ENCODE peak calls at places on chromosomes 12 and 14, in eight cellular contexts. E, U, J, Y, X, Q, H and W are unnamed samples.

GRCh38 chr14:61188936-61189808 is 92.0 kb downstream of the TMEM30B start:
- DNase-seq in E (peak), U (peak), J (peak), Y (peak), X (no peak), Q (peak), H (peak), W (no peak)

GRCh38 chr12:96985515-96986362 is 78.7 kb downstream of the NEDD1 start:
- DNase-seq in E (peak), U (peak), J (no peak), Y (peak), X (no peak), Q (no peak), H (no peak), W (peak)

GRCh38 chr14:91980157-91980556 is 32.7 kb upstream of the FBLN5 start:
- DNase-seq in E (no peak), U (no peak), J (no peak), Y (peak), X (no peak), Q (peak), H (peak), W (no peak)

GRCh38 chr12:131917711-131918306 is 11.3 kb upstream of the PUS1 start:
- DNase-seq in E (no peak), U (no peak), J (no peak), Y (no peak), X (peak), Q (no peak), H (no peak), W (no peak)

GRCh38 chr14:41699506-41699905 is 92.8 kb downstream of the LRFN5 start:
- DNase-seq in E (no peak), U (no peak), J (no peak), Y (no peak), X (no peak), Q (no peak), H (no peak), W (no peak)

GRCh38 chr12:19191563-19191962 is 62.0 kb downstream of the PLEKHA5 start:
- DNase-seq in E (no peak), U (no peak), J (no peak), Y (no peak), X (no peak), Q (peak), H (no peak), W (no peak)

GRCh38 chr12:89073027-89073398 is 279.3 kb downstream of the DUSP6 start:
- DNase-seq in E (no peak), U (no peak), J (no peak), Y (no peak), X (no peak), Q (peak), H (peak), W (no peak)

GRCh38 chr14:99157246-99157645 is 114.8 kb downstream of the BCL11B start:
- DNase-seq in E (no peak), U (no peak), J (no peak), Y (no peak), X (no peak), Q (no peak), H (no peak), W (no peak)

GRCh38 chr12:113162102-113163029 is 12.8 kb downstream of the CFAP73 start:
- DNase-seq in E (peak), U (no peak), J (no peak), Y (no peak), X (no peak), Q (peak), H (peak), W (no peak)

GRCh38 chr12:42791399-42791798 is 201.9 kb upstream of the PRICKLE1 start:
- DNase-seq in E (no peak), U (no peak), J (no peak), Y (no peak), X (no peak), Q (no peak), H (no peak), W (no peak)

GRCh38 chr12:42794811-42795210 is 205.3 kb upstream of the PRICKLE1 start:
- DNase-seq in E (no peak), U (no peak), J (no peak), Y (no peak), X (no peak), Q (peak), H (peak), W (no peak)

GRCh38 chr12:42789808-42790760 is 200.5 kb upstream of the PRICKLE1 start:
- DNase-seq in E (no peak), U (no peak), J (no peak), Y (no peak), X (no peak), Q (peak), H (no peak), W (no peak)

GRCh38 chr12:42790761-42791151 is 201.2 kb upstream of the PRICKLE1 start:
- DNase-seq in E (no peak), U (no peak), J (no peak), Y (no peak), X (no peak), Q (peak), H (peak), W (no peak)

GRCh38 chr12:42792265-42792664 is 202.7 kb upstream of the PRICKLE1 start:
- DNase-seq in E (no peak), U (no peak), J (no peak), Y (no peak), X (no peak), Q (no peak), H (no peak), W (no peak)
- TF ChIP-seq CTCF in E (no peak), U (peak), J (no peak), Y (no peak), X (peak), Q (no peak), H (no peak), W (no peak)

GRCh38 chr12:71186571-71187288 is 28.9 kb upstream of the TSPAN8 start:
- DNase-seq in E (no peak), U (no peak), J (peak), Y (no peak), X (no peak), Q (no peak), H (no peak), W (no peak)
- TF ChIP-seq CTCF in E (no peak), U (no peak), J (no peak), Y (no peak), X (no peak), Q (no peak), H (no peak), W (no peak)

GRCh38 chr12:29309320-29309902 is 71.6 kb downstream of the ERGIC2 start:
- DNase-seq in E (no peak), U (no peak), J (no peak), Y (no peak), X (no peak), Q (peak), H (peak), W (no peak)
- TF ChIP-seq CTCF in E (no peak), U (peak), J (no peak), Y (no peak), X (peak), Q (peak), H (peak), W (no peak)

GRCh38 chr12:78034025-78034424 is 203.3 kb downstream of the NAV3 start:
- DNase-seq in E (no peak), U (no peak), J (no peak), Y (no peak), X (no peak), Q (no peak), H (peak), W (no peak)

DNA sequence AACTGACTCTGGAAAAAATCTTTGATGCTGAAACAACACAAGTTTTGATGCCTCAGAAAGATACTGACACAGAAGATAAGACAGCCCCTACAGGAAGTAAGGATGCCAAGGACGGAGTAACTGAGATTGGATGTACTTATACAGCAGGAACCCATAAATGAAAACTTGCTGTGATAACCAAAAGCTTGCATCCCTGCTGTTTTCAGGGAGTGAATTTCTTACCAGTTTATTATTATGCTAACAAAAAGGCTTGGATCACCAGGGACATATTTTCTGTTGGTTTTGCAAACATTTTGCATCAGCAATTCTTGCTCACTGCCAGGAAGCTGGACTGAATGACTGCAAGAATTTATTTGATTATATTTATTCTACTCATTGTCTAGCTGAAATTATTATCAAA is 197.7 kb downstream of the NAV3 start:
- DNase-seq in E (no peak), U (no peak), J (no peak), Y (no peak), X (no peak), Q (no peak), H (no peak), W (no peak)
- TF ChIP-seq CTCF in E (no peak), U (no peak), J (no peak), Y (no peak), X (no peak), Q (no peak), H (no peak), W (no peak)

GRCh38 chr14:34875031-34875922 is at the start of gene BAZ1A:
- DNase-seq in E (no peak), U (peak), J (peak), Y (peak), X (peak), Q (peak), H (peak), W (peak)
- TF ChIP-seq CTCF in E (no peak), U (peak), J (peak), Y (peak), X (peak), Q (no peak), H (peak), W (no peak)

DNA sequence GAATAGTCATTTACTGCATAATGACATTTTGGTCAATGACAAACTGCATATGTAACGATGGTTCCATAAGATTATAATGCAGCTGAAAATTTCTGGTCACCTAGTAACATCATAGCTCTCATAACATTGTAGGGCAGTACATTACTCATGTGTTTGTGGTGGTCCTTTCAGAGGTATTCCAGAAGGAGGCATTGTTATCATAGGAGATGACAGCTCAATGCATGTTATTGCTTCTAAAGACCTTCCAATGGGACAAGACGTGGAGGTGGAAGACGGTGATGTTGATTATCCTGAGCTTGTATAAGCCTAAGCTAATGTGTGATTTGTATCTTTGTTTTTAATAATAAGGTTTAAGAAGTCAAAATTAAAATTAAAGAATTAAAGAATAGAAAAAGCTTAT is 43.8 kb upstream of the TSPAN11 start:
- DNase-seq in E (no peak), U (no peak), J (no peak), Y (no peak), X (no peak), Q (no peak), H (no peak), W (no peak)
- TF ChIP-seq CTCF in E (no peak), U (no peak), J (no peak), Y (no peak), X (no peak), Q (no peak), H (no peak), W (no peak)

GRCh38 chr12:85642810-85643209 is 193.4 kb downstream of the RASSF9 start:
- DNase-seq in E (no peak), U (no peak), J (no peak), Y (no peak), X (no peak), Q (no peak), H (peak), W (no peak)
- TF ChIP-seq CTCF in E (peak), U (peak), J (no peak), Y (no peak), X (no peak), Q (no peak), H (peak), W (no peak)